ENCODE peak calls at places on chromosomes 1 and 21, in six cellular contexts. L, H, N, K, F and O are unnamed samples. For H3K4me1, the result is how much of the 10 kb centered on the place peaks cover.

GRCh38 chr1:38055965-38056364 is 9.4 kb upstream of the POU3F1 start:
- DNase-seq in L (no peak), H (no peak), N (no peak), K (no peak), F (no peak), O (no peak)

GRCh38 chr1:51558375-51558924 is 39.4 kb upstream of the EPS15 start:
- DNase-seq in L (no peak), H (no peak), N (no peak), K (no peak), F (no peak), O (no peak)

GRCh38 chr1:39080884-39081265 is 54.7 kb downstream of the NDUFS5 start:
- DNase-seq in L (peak), H (peak), N (no peak), K (no peak), F (no peak), O (no peak)

GRCh38 chr21:18373631-18374030 is 30.0 kb downstream of the TMPRSS15 start:
- DNase-seq in L (no peak), H (no peak), N (no peak), K (no peak), F (no peak), O (no peak)

GRCh38 chr21:37424987-37425386 is 58.4 kb downstream of the DYRK1A start:
- DNase-seq in L (no peak), H (no peak), N (no peak), K (no peak), F (no peak), O (no peak)

GRCh38 chr1:2394761-2395160 is 3.1 kb downstream of the RER1 start:
- DNase-seq in L (no peak), H (no peak), N (no peak), K (no peak), F (no peak), O (no peak)

GRCh38 chr1:218669431-218669830 is 324.3 kb downstream of the TGFB2 start:
- DNase-seq in L (no peak), H (no peak), N (no peak), K (no peak), F (no peak), O (no peak)

GRCh38 chr21:33540711-33541104 is 1.2 kb downstream of the GART start:
- DNase-seq in L (no peak), H (no peak), N (no peak), K (no peak), F (no peak), O (no peak)

GRCh38 chr1:179826626-179827280 is 50.9 kb downstream of the TOR1AIP2 start:
- DNase-seq in L (peak), H (no peak), N (no peak), K (no peak), F (no peak), O (no peak)

GRCh38 chr1:68011786-68012375 is 38.5 kb downstream of the DIRAS3 start:
- DNase-seq in L (no peak), H (no peak), N (no peak), K (no peak), F (no peak), O (no peak)

GRCh38 chr21:26717146-26717739 is 128.0 kb downstream of the ADAMTS1 start:
- DNase-seq in L (no peak), H (peak), N (no peak), K (no peak), F (no peak), O (no peak)

GRCh38 chr21:42193131-42193671 is 25.7 kb upstream of the ABCG1 start:
- DNase-seq in L (no peak), H (no peak), N (no peak), K (no peak), F (no peak), O (no peak)

GRCh38 chr21:44895859-44896258 is 22.4 kb upstream of the PTTG1IP start:
- DNase-seq in L (no peak), H (no peak), N (no peak), K (no peak), F (no peak), O (no peak)

GRCh38 chr21:39374046-39374445 is 25.2 kb upstream of the HMGN1 start:
- DNase-seq in L (no peak), H (no peak), N (no peak), K (no peak), F (no peak), O (no peak)

GRCh38 chr1:179230251-179230650 is 774 bp upstream of the ABL2 start:
- DNase-seq in L (no peak), H (no peak), N (no peak), K (no peak), F (no peak), O (no peak)

GRCh38 chr1:238205045-238205662 is 314.4 kb upstream of the ZP4 start:
- DNase-seq in L (no peak), H (no peak), N (no peak), K (no peak), F (no peak), O (no peak)

GRCh38 chr1:181101581-181102226 is 13.2 kb downstream of the IER5 start:
- DNase-seq in L (no peak), H (no peak), N (no peak), K (no peak), F (no peak), O (peak)

GRCh38 chr1:167518331-167518700 is at the start of gene CD247:
- DNase-seq in L (peak), H (no peak), N (no peak), K (no peak), F (no peak), O (no peak)

GRCh38 chr1:227038401-227038800 is 98.3 kb downstream of the COQ8A start:
- DNase-seq in L (no peak), H (no peak), N (no peak), K (no peak), F (no peak), O (no peak)

GRCh38 chr1:177913762-177914540 is 55.9 kb downstream of the SEC16B start:
- DNase-seq in L (peak), H (no peak), N (peak), K (peak), F (no peak), O (peak)

GRCh38 chr1:81695741-81696140 is 105.0 kb upstream of the ADGRL2 start:
- DNase-seq in L (no peak), H (no peak), N (no peak), K (no peak), F (no peak), O (no peak)

GRCh38 chr1:55927934-55928333 is 651.4 kb downstream of the PLPP3 start:
- DNase-seq in L (no peak), H (no peak), N (no peak), K (no peak), F (no peak), O (no peak)

GRCh38 chr1:180083164-180083563 is 71.5 kb upstream of the QSOX1 start:
- DNase-seq in L (no peak), H (no peak), N (no peak), K (no peak), F (no peak), O (no peak)

GRCh38 chr1:184965889-184966860 is 8.1 kb downstream of the NIBAN1 start:
- DNase-seq in L (no peak), H (no peak), N (no peak), K (no peak), F (no peak), O (no peak)

GRCh38 chr1:31479801-31480200 is 66.8 kb downstream of the SERINC2 start:
- DNase-seq in L (no peak), H (no peak), N (no peak), K (no peak), F (no peak), O (no peak)

GRCh38 chr1:38831753-38832734 is 27.5 kb downstream of the RRAGC start:
- DNase-seq in L (no peak), H (no peak), N (no peak), K (no peak), F (no peak), O (no peak)

GRCh38 chr21:45877160-45877438 is 104.5 kb upstream of the COL6A1 start:
- DNase-seq in L (no peak), H (no peak), N (no peak), K (no peak), F (no peak), O (no peak)

GRCh38 chr1:236997361-236997760 is 6.9 kb downstream of the MT1HL1 start:
- DNase-seq in L (no peak), H (no peak), N (no peak), K (no peak), F (no peak), O (no peak)

GRCh38 chr21:45580181-45580575 is 37.9 kb upstream of the SLC19A1 start:
- DNase-seq in L (peak), H (no peak), N (no peak), K (no peak), F (no peak), O (no peak)

GRCh38 chr1:114641377-114641776 is 28.5 kb downstream of the DENND2C start:
- DNase-seq in L (no peak), H (no peak), N (no peak), K (no peak), F (no peak), O (no peak)

GRCh38 chr1:50425376-50426107 is 2.3 kb upstream of the DMRTA2 start:
- DNase-seq in L (peak), H (no peak), N (no peak), K (no peak), F (no peak), O (no peak)

GRCh38 chr1:246067432-246068021 is 439.6 kb downstream of the SMYD3 start:
- DNase-seq in L (no peak), H (no peak), N (no peak), K (no peak), F (no peak), O (no peak)

GRCh38 chr1:179137623-179138235 is 55.9 kb downstream of the TOR3A start:
- DNase-seq in L (no peak), H (no peak), N (no peak), K (no peak), F (no peak), O (no peak)

GRCh38 chr1:167488786-167489185 is 29.5 kb downstream of the CD247 start:
- DNase-seq in L (no peak), H (no peak), N (no peak), K (no peak), F (no peak), O (no peak)

DNA sequence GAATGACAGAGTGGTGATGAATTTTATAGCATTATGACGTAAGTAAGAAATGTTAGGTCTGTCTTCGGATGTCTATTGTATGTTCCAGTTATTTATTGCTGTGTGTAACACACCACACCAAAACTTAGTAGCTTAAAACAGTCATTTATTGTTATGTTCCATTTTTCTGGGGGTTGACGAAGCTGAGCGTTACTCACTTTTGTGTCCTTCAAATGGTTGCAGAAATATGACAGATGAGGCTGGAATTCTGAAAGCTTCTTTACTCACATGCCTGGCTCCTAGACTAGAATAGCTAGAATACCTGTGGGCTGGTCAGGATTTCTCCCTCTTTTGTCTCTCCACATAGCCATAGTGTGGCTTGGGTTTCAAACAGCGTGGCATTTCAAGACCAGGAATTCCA is 62.1 kb upstream of the S1PR1 start:
- DNase-seq in L (no peak), H (no peak), N (no peak), K (no peak), F (no peak), O (no peak)
- TF ChIP-seq YY1 in L (no peak), H (no peak), N (no peak), K (no peak), F (no peak), O (no peak)

GRCh38 chr1:207920481-207921050 is 9.6 kb upstream of the CD34 start:
- DNase-seq in L (no peak), H (no peak), N (no peak), K (no peak), F (no peak), O (no peak)
- TF ChIP-seq ZNF274 in L (no peak), H (no peak), N (no peak), K (no peak), F (no peak), O (no peak)

GRCh38 chr1:60114735-60115318 is 41.3 kb upstream of the C1orf87 start:
- DNase-seq in L (no peak), H (no peak), N (no peak), K (no peak), F (no peak), O (peak)

GRCh38 chr1:60118119-60118518 is 44.5 kb upstream of the C1orf87 start:
- DNase-seq in L (no peak), H (no peak), N (no peak), K (no peak), F (no peak), O (no peak)
- H3K4me1 ChIP-seq in L (under half), H (under half), N (under half), K (under half), F (under half), O (under half)

GRCh38 chr1:7376676-7377075 is 394.4 kb upstream of the VAMP3 start:
- DNase-seq in L (no peak), H (no peak), N (no peak), K (no peak), F (no peak), O (no peak)

GRCh38 chr1:7374761-7375160 is 396.3 kb upstream of the VAMP3 start:
- DNase-seq in L (no peak), H (no peak), N (no peak), K (no peak), F (no peak), O (no peak)

GRCh38 chr1:7373936-7374760 is 396.9 kb upstream of the VAMP3 start:
- DNase-seq in L (no peak), H (no peak), N (no peak), K (no peak), F (no peak), O (no peak)

GRCh38 chr1:7375329-7375728 is 395.8 kb upstream of the VAMP3 start:
- DNase-seq in L (no peak), H (no peak), N (no peak), K (no peak), F (no peak), O (no peak)

GRCh38 chr1:7375781-7376660 is 395.1 kb upstream of the VAMP3 start:
- DNase-seq in L (no peak), H (no peak), N (no peak), K (no peak), F (no peak), O (no peak)
- TF ChIP-seq YY1 in L (no peak), H (no peak), N (no peak), K (no peak), F (no peak), O (no peak)

GRCh38 chr1:12601690-12602632 is 16.0 kb downstream of the DHRS3 start:
- DNase-seq in L (no peak), H (peak), N (peak), K (peak), F (no peak), O (no peak)
- TF ChIP-seq ZNF274 in L (no peak), H (no peak), N (no peak), K (no peak), F (no peak), O (no peak)

DNA sequence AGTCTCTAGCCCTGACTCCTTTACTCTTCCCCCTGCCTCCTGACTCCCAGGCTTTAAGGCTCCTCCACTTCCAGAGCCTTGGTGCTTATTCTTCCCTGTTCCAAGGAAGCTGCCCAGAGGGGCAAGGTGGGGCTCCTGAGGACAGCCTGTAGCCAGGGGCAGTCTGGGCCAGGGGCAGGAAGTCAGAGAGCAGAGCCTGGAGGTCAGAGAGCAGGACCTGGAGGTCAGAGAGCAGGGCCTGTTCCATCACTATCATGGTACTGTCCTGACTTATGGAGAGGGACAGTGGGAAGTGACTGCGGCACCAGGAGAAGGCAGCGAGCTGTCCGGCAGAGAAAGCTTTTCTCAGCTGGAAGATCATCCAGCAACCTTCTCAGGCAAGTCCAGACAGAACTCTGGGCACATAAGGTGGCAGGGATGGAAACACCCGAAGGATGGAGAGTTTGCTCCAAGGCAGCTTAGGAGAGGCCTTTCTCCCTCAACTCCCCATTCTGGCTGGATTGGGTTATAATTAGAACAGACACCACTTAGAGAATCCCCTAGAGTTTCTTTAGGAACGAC is 25.0 kb downstream of the PLXNA2 start:
- DNase-seq in L (no peak), H (peak), N (no peak), K (no peak), F (no peak), O (no peak)
- H3K4me1 ChIP-seq in L (under half), H (half or more), N (under half), K (under half), F (under half), O (under half)